ENCODE peak calls at places on chromosomes 11 and 22, in nine cellular contexts. K is activated T-cell treated with anti-CD3 and anti-CD28 coated beads for 1 hour; Z is stimulated activated CD8-positive, alpha-beta memory T cell treated with anti-CD3 and anti-CD28 coated beads, Interleukin-15, amount 100 ng/mL, for 1 hour; E is ecto neural progenitor cell; U is substantia nigra; I is left colon; X is progenitor cell of endocrine pancreas; C is caudate nucleus; V is activated CD4-positive, CD25-positive, alpha-beta regulatory T cell. T is an unnamed sample.

GRCh38 chr11:71212871-71213559 is 39.4 kb downstream of the SHANK2 start:
- DNase-seq in K (no peak), Z (no peak), E (no peak), U (no peak), I (peak), X (no peak), C (no peak), V (no peak), T (peak)

GRCh38 chr22:37420656-37421467 is 6.4 kb downstream of the ELFN2 start:
- DNase-seq in K (no peak), Z (no peak), E (no peak), U (no peak), I (no peak), X (no peak), C (no peak), V (no peak), T (peak)

GRCh38 chr22:48441553-48441850 is 1386.2 kb downstream of the BRD1 start:
- DNase-seq in K (no peak), Z (no peak), E (no peak), U (no peak), I (no peak), X (no peak), C (no peak), V (no peak), T (no peak)

GRCh38 chr11:114082767-114083181 is 23.3 kb downstream of the ZBTB16 start:
- DNase-seq in K (no peak), Z (no peak), E (no peak), U (no peak), I (no peak), X (no peak), C (no peak), V (no peak), T (no peak)

GRCh38 chr11:20353829-20354434 is 9.6 kb upstream of the HTATIP2 start:
- DNase-seq in K (peak), Z (no peak), E (no peak), U (no peak), I (no peak), X (no peak), C (no peak), V (no peak), T (peak)

GRCh38 chr11:7892751-7893356 is 38.2 kb downstream of the OR10A6 start:
- DNase-seq in K (no peak), Z (no peak), E (no peak), U (no peak), I (no peak), X (no peak), C (no peak), V (no peak), T (peak)

GRCh38 chr11:57475671-57476222 is 15.4 kb downstream of the RTN4RL2 start:
- DNase-seq in K (no peak), Z (no peak), E (no peak), U (no peak), I (no peak), X (no peak), C (no peak), V (no peak), T (peak)

GRCh38 chr11:45655347-45655756 is 10.1 kb downstream of the CHST1 start:
- DNase-seq in K (peak), Z (peak), E (peak), U (peak), I (no peak), X (peak), C (peak), V (no peak), T (peak)

GRCh38 chr11:3841426-3842304 is 906 bp upstream of the RHOG start:
- DNase-seq in K (peak), Z (peak), E (peak), U (peak), I (peak), X (peak), C (peak), V (peak), T (peak)

GRCh38 chr11:79438631-79439429 is 2.0 kb downstream of the TENM4 start:
- DNase-seq in K (no peak), Z (no peak), E (peak), U (no peak), I (no peak), X (no peak), C (peak), V (no peak), T (peak)

GRCh38 chr11:68018730-68019190 is 8.6 kb downstream of the ALDH3B1 start:
- DNase-seq in K (no peak), Z (no peak), E (no peak), U (no peak), I (no peak), X (no peak), C (no peak), V (no peak), T (no peak)